ENCODE peak calls at places on chromosomes 16 and 17, in four cellular contexts. One of them, this sample, is unnamed.

GRCh38 chr16:2457946-2458345 is 2.0 kb upstream of the TEDC2 start:
- DNase-seq in HepG2: no peak
- DNase-seq in K562: no peak
- DNase-seq in H1: no peak
- DNase-seq in this sample: no peak

GRCh38 chr16:66266436-66267286 is 99.8 kb upstream of the CDH5 start:
- DNase-seq in HepG2: no peak
- DNase-seq in K562: no peak
- DNase-seq in H1: no peak
- DNase-seq in this sample: no peak

GRCh38 chr16:22353188-22353919 is 21.1 kb downstream of the CDR2 start:
- DNase-seq in HepG2: peak
- DNase-seq in K562: peak
- DNase-seq in H1: peak
- DNase-seq in this sample: peak

GRCh38 chr17:78185981-78186688 is 717 bp downstream of the TK1 start:
- DNase-seq in HepG2: no peak
- DNase-seq in K562: peak
- DNase-seq in H1: no peak
- DNase-seq in this sample: no peak

GRCh38 chr17:65572581-65573282 is 11.3 kb upstream of the AXIN2 start:
- DNase-seq in HepG2: peak
- DNase-seq in K562: no peak
- DNase-seq in H1: peak
- DNase-seq in this sample: no peak

GRCh38 chr17:15917439-15918027 is 27.4 kb upstream of the ADORA2B start:
- DNase-seq in HepG2: no peak
- DNase-seq in K562: no peak
- DNase-seq in H1: no peak
- DNase-seq in this sample: no peak

GRCh38 chr16:30896890-30897730 is 696 bp downstream of the CTF1 start:
- DNase-seq in HepG2: peak
- DNase-seq in K562: peak
- DNase-seq in H1: no peak
- DNase-seq in this sample: no peak

GRCh38 chr16:77905356-77905920 is 116.9 kb upstream of the CLEC3A start:
- DNase-seq in HepG2: no peak
- DNase-seq in K562: no peak
- DNase-seq in H1: no peak
- DNase-seq in this sample: no peak

GRCh38 chr17:50267074-50267841 is 7.0 kb upstream of the TMEM92 start:
- DNase-seq in HepG2: no peak
- DNase-seq in K562: peak
- DNase-seq in H1: no peak
- DNase-seq in this sample: no peak

GRCh38 chr16:84043486-84044107 is 1.0 kb upstream of the SLC38A8 start:
- DNase-seq in HepG2: peak
- DNase-seq in K562: peak
- DNase-seq in H1: no peak
- DNase-seq in this sample: no peak

DNA sequence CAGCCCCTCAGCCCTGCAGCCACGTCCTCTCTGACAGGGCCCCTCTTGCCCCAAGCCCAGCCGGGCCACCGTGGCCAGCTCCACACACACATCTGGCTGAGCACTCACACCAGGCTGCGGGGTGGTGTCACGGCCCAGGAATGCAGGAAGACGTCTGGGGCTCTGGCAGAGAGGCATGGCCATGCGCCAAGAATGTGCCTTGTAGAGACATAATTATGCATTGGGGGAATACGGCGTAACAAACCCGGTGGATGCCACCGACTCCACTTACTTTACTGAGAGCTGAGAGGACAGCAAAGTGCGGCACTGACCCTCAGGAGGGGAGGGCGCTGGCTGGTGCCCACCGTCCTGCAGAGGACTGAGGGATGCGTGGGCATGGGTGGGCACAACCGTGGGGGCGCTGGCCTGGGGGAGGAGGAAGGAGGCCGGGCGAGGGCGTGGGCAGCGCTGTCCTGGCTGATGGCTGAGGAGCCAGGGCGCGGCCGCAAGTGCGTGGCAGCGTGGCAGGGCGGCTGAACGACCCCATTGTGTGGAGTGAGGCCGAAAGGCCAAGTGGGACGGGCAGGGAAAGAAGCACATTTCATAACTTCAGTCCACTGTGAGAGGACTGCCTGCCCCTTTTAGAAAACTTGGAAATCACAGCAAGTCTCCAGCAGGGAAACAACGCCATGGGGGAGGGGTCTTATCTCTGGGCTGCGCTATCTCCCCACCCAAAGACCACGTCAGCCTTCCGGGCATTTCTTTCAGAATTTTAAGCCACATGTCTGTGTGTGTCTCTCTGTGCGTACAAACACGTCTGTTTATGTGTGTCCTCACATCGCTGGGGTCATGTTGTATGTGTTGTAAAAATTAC is 30.6 kb downstream of the METRNL start:
- DNase-seq in HepG2: peak
- DNase-seq in K562: no peak
- DNase-seq in H1: no peak
- DNase-seq in this sample: no peak
- TF ChIP-seq SRF in HepG2: no peak
- TF ChIP-seq SRF in K562: no peak
- TF ChIP-seq SRF in H1: no peak
- TF ChIP-seq SRF in this sample: no peak

DNA sequence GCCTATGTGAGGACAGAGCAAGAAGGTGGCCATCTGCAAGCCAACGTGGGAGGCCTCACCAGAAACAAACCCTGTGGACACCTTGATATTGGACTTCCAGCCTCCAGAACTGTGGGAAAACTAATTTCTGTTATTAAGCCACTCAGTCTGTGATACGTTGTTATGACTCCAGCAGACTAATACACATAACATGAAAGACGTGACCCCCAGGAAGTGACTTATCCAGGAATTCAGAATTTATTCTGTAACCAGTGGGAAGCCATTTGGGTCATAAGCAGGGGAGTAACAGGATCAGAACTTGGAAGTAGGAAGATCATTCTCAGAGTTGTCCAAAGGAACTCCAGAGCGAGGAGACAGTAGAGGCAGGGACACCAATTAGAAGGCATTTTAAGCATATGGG is 12.5 kb upstream of the GINS3 start:
- DNase-seq in HepG2: no peak
- DNase-seq in K562: no peak
- DNase-seq in H1: no peak
- DNase-seq in this sample: no peak
- TF ChIP-seq TAF1 in HepG2: no peak
- TF ChIP-seq TAF1 in K562: no peak
- TF ChIP-seq TAF1 in H1: no peak
- TF ChIP-seq TAF1 in this sample: no peak

GRCh38 chr16:82991435-82991834 is 364.7 kb downstream of the CDH13 start:
- DNase-seq in HepG2: no peak
- DNase-seq in K562: no peak
- DNase-seq in H1: no peak
- DNase-seq in this sample: no peak

GRCh38 chr16:82991941-82992675 is 365.3 kb downstream of the CDH13 start:
- DNase-seq in HepG2: no peak
- DNase-seq in K562: no peak
- DNase-seq in H1: no peak
- DNase-seq in this sample: no peak

GRCh38 chr16:82992826-82993225 is 366.1 kb downstream of the CDH13 start:
- DNase-seq in HepG2: no peak
- DNase-seq in K562: no peak
- DNase-seq in H1: no peak
- DNase-seq in this sample: no peak

GRCh38 chr16:82987767-82988166 is 361.0 kb downstream of the CDH13 start:
- DNase-seq in HepG2: no peak
- DNase-seq in K562: no peak
- DNase-seq in H1: no peak
- DNase-seq in this sample: no peak

GRCh38 chr16:82990155-82990554 is 363.4 kb downstream of the CDH13 start:
- DNase-seq in HepG2: no peak
- DNase-seq in K562: no peak
- DNase-seq in H1: no peak
- DNase-seq in this sample: no peak
- TF ChIP-seq SRF in HepG2: no peak
- TF ChIP-seq SRF in K562: no peak
- TF ChIP-seq SRF in H1: no peak
- TF ChIP-seq SRF in this sample: no peak

GRCh38 chr16:51500306-51500705 is 349.2 kb upstream of the SALL1 start:
- DNase-seq in HepG2: no peak
- DNase-seq in K562: no peak
- DNase-seq in H1: no peak
- DNase-seq in this sample: no peak
- TF ChIP-seq TAF1 in HepG2: no peak
- TF ChIP-seq TAF1 in K562: no peak
- TF ChIP-seq TAF1 in H1: no peak
- TF ChIP-seq TAF1 in this sample: no peak

DNA sequence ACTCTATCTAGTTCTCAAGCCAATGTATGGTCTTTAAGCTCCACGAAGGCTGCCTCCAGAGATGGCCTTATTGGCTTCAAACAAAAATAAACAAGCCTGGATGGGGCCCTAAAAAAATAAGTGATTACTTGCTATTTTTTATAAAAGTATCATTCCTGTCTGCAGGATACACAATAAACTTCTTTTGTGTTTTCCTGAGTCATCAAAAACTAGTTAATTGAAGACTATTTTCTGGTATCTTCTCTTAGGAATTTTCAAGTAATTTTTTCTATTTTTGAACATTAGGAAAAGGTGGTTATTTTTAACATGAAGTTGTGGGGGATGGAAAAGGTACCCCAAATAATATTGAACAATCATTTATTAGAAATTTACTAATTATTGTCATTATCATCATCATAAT is 213.1 kb upstream of the DYNLRB2 start:
- DNase-seq in HepG2: no peak
- DNase-seq in K562: no peak
- DNase-seq in H1: no peak
- DNase-seq in this sample: no peak
- TF ChIP-seq SRF in HepG2: no peak
- TF ChIP-seq SRF in K562: no peak
- TF ChIP-seq SRF in H1: no peak
- TF ChIP-seq SRF in this sample: no peak

GRCh38 chr17:43211123-43211479 is 574 bp upstream of the TMEM106A start:
- DNase-seq in HepG2: no peak
- DNase-seq in K562: no peak
- DNase-seq in H1: no peak
- DNase-seq in this sample: no peak

GRCh38 chr17:43213545-43213944 is 1.9 kb downstream of the TMEM106A start:
- DNase-seq in HepG2: no peak
- DNase-seq in K562: no peak
- DNase-seq in H1: no peak
- DNase-seq in this sample: no peak

GRCh38 chr17:43210576-43210975 is 1.1 kb upstream of the TMEM106A start:
- DNase-seq in HepG2: no peak
- DNase-seq in K562: no peak
- DNase-seq in H1: no peak
- DNase-seq in this sample: no peak

GRCh38 chr17:43212641-43213490 is 1.2 kb downstream of the TMEM106A start:
- DNase-seq in HepG2: no peak
- DNase-seq in K562: no peak
- DNase-seq in H1: no peak
- DNase-seq in this sample: peak

DNA sequence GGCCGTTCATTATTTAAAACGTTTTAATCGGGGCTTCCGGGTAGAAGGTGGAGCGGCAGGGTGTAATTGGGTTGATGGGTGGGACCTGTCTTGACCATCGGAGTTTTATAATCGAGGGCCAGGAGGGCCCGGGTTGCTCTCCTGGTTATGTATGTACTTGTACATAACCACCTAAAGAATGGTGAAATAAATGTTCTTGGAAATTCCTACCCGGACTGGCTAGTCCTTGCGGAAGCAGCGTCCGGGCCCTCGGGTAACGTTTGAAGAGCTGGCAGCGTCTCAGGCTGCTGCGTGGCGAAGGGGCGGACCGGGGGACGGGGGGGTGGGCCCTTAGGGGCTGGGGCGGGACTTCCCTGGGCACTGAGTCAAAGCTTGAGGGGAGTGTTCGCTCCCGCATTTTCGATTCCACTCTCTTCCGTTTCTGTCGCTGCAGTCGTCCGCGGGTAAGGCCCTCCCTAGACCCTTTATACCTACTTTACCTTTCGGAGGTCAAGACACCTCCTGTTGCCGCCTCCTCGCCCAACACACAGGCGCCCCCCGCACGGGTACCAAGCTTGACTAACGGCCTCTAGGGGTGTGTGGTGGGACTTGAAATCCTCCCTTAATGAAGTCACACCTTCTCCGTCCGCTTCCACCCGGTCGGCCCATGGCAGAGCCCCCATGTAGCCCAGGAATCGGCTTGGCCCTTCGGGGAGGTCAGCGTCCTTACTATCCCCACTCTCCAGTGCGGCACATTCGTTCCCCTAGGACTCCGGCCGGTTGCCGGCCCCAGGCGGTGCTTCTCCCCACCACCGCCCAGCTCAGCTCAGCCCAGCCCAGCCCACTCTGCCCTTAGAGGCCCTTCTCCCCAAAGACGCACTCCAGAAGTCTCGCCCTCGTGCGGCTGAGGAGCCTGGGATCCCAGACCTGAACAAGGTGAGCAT is at the start of gene TMEM106A:
- DNase-seq in HepG2: peak
- DNase-seq in K562: no peak
- DNase-seq in H1: peak
- DNase-seq in this sample: peak
- TF ChIP-seq TAF1 in HepG2: peak
- TF ChIP-seq TAF1 in K562: no peak
- TF ChIP-seq TAF1 in H1: peak
- TF ChIP-seq TAF1 in this sample: peak

GRCh38 chr16:80803341-80804060 is 897 bp downstream of the CDYL2 start:
- DNase-seq in HepG2: no peak
- DNase-seq in K562: peak
- DNase-seq in H1: no peak
- DNase-seq in this sample: no peak
- TF ChIP-seq SRF in HepG2: no peak
- TF ChIP-seq SRF in K562: no peak
- TF ChIP-seq SRF in H1: no peak
- TF ChIP-seq SRF in this sample: no peak

GRCh38 chr16:57445510-57445909 is 1.7 kb downstream of the CIAPIN1 start:
- DNase-seq in HepG2: no peak
- DNase-seq in K562: no peak
- DNase-seq in H1: no peak
- DNase-seq in this sample: no peak

GRCh38 chr16:57446530-57447141 is 549 bp downstream of the CIAPIN1 start:
- DNase-seq in HepG2: no peak
- DNase-seq in K562: peak
- DNase-seq in H1: no peak
- DNase-seq in this sample: no peak

GRCh38 chr16:57447142-57447962 is at the start of the genes CIAPIN1 and COQ9:
- DNase-seq in HepG2: peak
- DNase-seq in K562: peak
- DNase-seq in H1: peak
- DNase-seq in this sample: peak

GRCh38 chr16:57444711-57445110 is 2.5 kb downstream of the CIAPIN1 start:
- DNase-seq in HepG2: no peak
- DNase-seq in K562: no peak
- DNase-seq in H1: no peak
- DNase-seq in this sample: no peak
- TF ChIP-seq TAF1 in HepG2: no peak
- TF ChIP-seq TAF1 in K562: no peak
- TF ChIP-seq TAF1 in H1: no peak
- TF ChIP-seq TAF1 in this sample: no peak

GRCh38 chr17:79938696-79939435 is 96.8 kb downstream of the TBC1D16 start:
- DNase-seq in HepG2: peak
- DNase-seq in K562: no peak
- DNase-seq in H1: no peak
- DNase-seq in this sample: no peak
- TF ChIP-seq SRF in HepG2: no peak
- TF ChIP-seq SRF in K562: no peak
- TF ChIP-seq SRF in H1: no peak
- TF ChIP-seq SRF in this sample: no peak

This sample was measured in GM12878.